ENCODE peak calls at places on chromosomes 11 and 22, in six cellular contexts. H is PC-3, N is adrenal gland, R is stomach, D is left ventricle myocardium inferior, A is left lung. J is an unnamed sample.

GRCh38 chr11:94134651-94135512 is 6.2 kb downstream of the PANX1 start:
- DNase-seq in H (peak; percentile 90), N (peak; percentile 77), R (peak; percentile 64), D (peak; percentile 73), A (peak; percentile 45), J (peak; percentile 44)

GRCh38 chr11:6438979-6439571 is 1.7 kb downstream of the HPX start:
- DNase-seq in H (peak; percentile 52), N (peak; percentile 72), R (peak; percentile 68), D (no peak), A (no peak), J (peak; percentile 79)

GRCh38 chr11:128867277-128867676 is at the start of gene KCNJ1:
- DNase-seq in H (peak; percentile 62), N (no peak), R (no peak), D (no peak), A (no peak), J (no peak)

GRCh38 chr22:38218661-38219331 is 17.0 kb downstream of the MAFF start:
- DNase-seq in H (peak; percentile 88), N (peak; percentile 92), R (peak; percentile 92), D (peak; percentile 70), A (peak; percentile 93), J (peak; percentile 84)

GRCh38 chr11:92249156-92249753 is 24.6 kb downstream of the FAT3 start:
- DNase-seq in H (no peak), N (no peak), R (no peak), D (no peak), A (no peak), J (no peak)

GRCh38 chr22:38348751-38349496 is 31.7 kb upstream of the CSNK1E start:
- DNase-seq in H (no peak), N (peak; percentile 13), R (peak; percentile 21), D (no peak), A (peak; percentile 8), J (no peak)

GRCh38 chr22:19730662-19731360 is 7.5 kb downstream of the GP1BB start:
- DNase-seq in H (peak; percentile 73), N (peak; percentile 85), R (peak; percentile 84), D (peak; percentile 86), A (peak; percentile 95), J (peak; percentile 62)

GRCh38 chr22:38957046-38957770 is at the start of gene APOBEC3A:
- DNase-seq in H (no peak), N (no peak), R (peak; percentile 63), D (peak; percentile 29), A (peak; percentile 84), J (peak; percentile 87)

GRCh38 chr11:36452231-36452630 is 57.8 kb downstream of the TRAF6 start:
- DNase-seq in H (no peak), N (no peak), R (no peak), D (no peak), A (no peak), J (no peak)

GRCh38 chr11:69311767-69312385 is 17.9 kb downstream of the MYEOV start:
- DNase-seq in H (no peak), N (no peak), R (no peak), D (no peak), A (no peak), J (peak; percentile 30)

GRCh38 chr11:81895258-81895657 is 838.4 kb downstream of the FAM181B start:
- DNase-seq in H (no peak), N (no peak), R (no peak), D (no peak), A (no peak), J (no peak)

GRCh38 chr22:36741968-36742367 is 34.0 kb downstream of the IFT27 start:
- DNase-seq in H (no peak), N (peak; percentile 8), R (no peak), D (no peak), A (no peak), J (no peak)

GRCh38 chr11:1733716-1734351 is 16.6 kb downstream of the IFITM10 start:
- DNase-seq in H (no peak), N (peak; percentile 45), R (no peak), D (no peak), A (peak; percentile 63), J (no peak)

GRCh38 chr11:14052198-14052597 is 89.7 kb downstream of the SPON1 start:
- DNase-seq in H (no peak), N (no peak), R (no peak), D (no peak), A (no peak), J (no peak)

GRCh38 chr11:18671246-18671645 is 27.3 kb upstream of the TMEM86A start:
- DNase-seq in H (peak; percentile 19), N (no peak), R (no peak), D (no peak), A (no peak), J (no peak)

GRCh38 chr11:16572946-16573345 is 165.5 kb upstream of the C11orf58 start:
- DNase-seq in H (no peak), N (no peak), R (no peak), D (no peak), A (no peak), J (no peak)

GRCh38 chr11:71144736-71145135 is 107.6 kb downstream of the SHANK2 start:
- DNase-seq in H (no peak), N (no peak), R (no peak), D (no peak), A (no peak), J (no peak)

GRCh38 chr11:76637491-76638266 is 32.9 kb downstream of the LRRC32 start:
- DNase-seq in H (no peak), N (peak; percentile 68), R (no peak), D (peak; percentile 78), A (no peak), J (no peak)

GRCh38 chr22:19035474-19036228 is 86.6 kb downstream of the DGCR2 start:
- DNase-seq in H (no peak), N (peak; percentile 26), R (peak; percentile 23), D (no peak), A (peak; percentile 50), J (no peak)

GRCh38 chr22:47092896-47093311 is 330.5 kb downstream of the TBC1D22A start:
- DNase-seq in H (no peak), N (no peak), R (no peak), D (no peak), A (no peak), J (no peak)

GRCh38 chr11:121964591-121964990 is 151.4 kb downstream of the BLID start:
- DNase-seq in H (peak; percentile 88), N (no peak), R (no peak), D (no peak), A (no peak), J (no peak)

GRCh38 chr11:693415-693831 is 1.6 kb downstream of the DEAF1 start:
- DNase-seq in H (peak; percentile 26), N (no peak), R (no peak), D (no peak), A (no peak), J (no peak)

GRCh38 chr11:67495234-67496005 is 9.7 kb downstream of the PITPNM1 start:
- DNase-seq in H (no peak), N (no peak), R (no peak), D (no peak), A (peak; percentile 68), J (no peak)
- H3K4me1 ChIP-seq in H (no peaks in the 10 kb centered on the region), N (no peaks in the 10 kb centered on the region), R (no peaks in the 10 kb centered on the region), D (peaks cover 15% of the 10 kb centered on the region), A (no peaks in the 10 kb centered on the region), J (no peaks in the 10 kb centered on the region)

GRCh38 chr11:95916049-95916448 is 7.9 kb downstream of the MTMR2 start:
- DNase-seq in H (no peak), N (no peak), R (no peak), D (no peak), A (no peak), J (no peak)

GRCh38 chr11:95918056-95918455 is 5.9 kb downstream of the MTMR2 start:
- DNase-seq in H (no peak), N (no peak), R (no peak), D (no peak), A (no peak), J (no peak)

GRCh38 chr11:95919514-95919913 is 4.4 kb downstream of the MTMR2 start:
- DNase-seq in H (no peak), N (no peak), R (no peak), D (no peak), A (no peak), J (no peak)

GRCh38 chr11:95918720-95919119 is 5.2 kb downstream of the MTMR2 start:
- DNase-seq in H (no peak), N (no peak), R (no peak), D (no peak), A (no peak), J (no peak)

GRCh38 chr11:95917188-95918036 is 6.5 kb downstream of the MTMR2 start:
- DNase-seq in H (peak; percentile 88), N (no peak), R (no peak), D (no peak), A (no peak), J (peak; percentile 36)
- H3K27ac ChIP-seq in H (peak overlapping the region; percentile 15), N (peak overlapping the region; percentile 44), R (peak overlapping the region; percentile 17), D (peak overlapping the region; percentile 71), A (peak overlapping the region; percentile 30), J (no peak overlapping the region)

DNA sequence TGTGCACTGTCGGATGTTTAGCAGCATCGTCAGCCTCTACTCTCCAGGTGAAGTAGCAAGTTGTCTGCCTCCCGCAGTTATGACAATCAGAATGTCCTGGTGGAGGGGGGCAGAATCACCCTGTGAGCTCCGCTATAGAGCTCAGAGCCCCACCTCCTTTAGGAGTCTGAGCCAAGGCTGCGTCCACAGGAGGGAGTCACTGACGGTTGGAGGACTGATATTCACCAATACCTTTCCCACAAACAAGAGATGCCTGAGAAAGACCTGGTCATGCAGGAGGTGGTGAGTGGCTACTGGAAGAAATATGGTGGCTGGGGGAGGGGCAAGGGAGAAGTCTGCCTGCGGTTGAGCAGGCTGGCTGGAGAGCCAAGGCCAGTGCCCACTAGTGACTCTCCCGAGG is 41.7 kb upstream of the ADA2 start:
- DNase-seq in H (no peak), N (no peak), R (no peak), D (no peak), A (no peak), J (no peak)
- H3K4me1 ChIP-seq in H (no peaks in the 10 kb centered on the region), N (no peaks in the 10 kb centered on the region), R (peaks cover 17% of the 10 kb centered on the region), D (peaks cover 27% of the 10 kb centered on the region), A (peaks cover 11% of the 10 kb centered on the region), J (peaks cover 8% of the 10 kb centered on the region)

DNA sequence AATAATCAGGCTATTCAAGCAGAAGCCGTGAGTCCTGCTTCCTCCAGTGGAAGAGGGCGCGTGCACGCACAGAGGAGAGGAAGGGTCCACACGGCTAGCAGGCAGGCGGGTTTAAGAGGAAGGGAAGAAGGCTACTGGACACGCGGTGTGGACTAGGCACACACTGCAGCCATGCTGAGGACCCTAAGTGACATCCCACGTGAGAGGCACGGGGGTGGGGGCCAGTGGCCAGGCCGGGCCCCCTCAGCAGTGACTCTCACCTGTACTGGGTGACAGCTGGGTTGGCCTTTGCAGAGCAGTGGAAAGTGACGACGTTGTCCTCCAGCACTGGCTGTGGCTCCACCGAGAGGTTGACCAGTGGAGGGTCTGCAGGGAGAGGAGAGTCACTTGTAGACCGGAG is 100.6 kb downstream of the ST3GAL4 start:
- DNase-seq in H (no peak), N (no peak), R (no peak), D (no peak), A (no peak), J (no peak)
- H3K27ac ChIP-seq in H (no peak overlapping the region), N (no peak overlapping the region), R (no peak overlapping the region), D (no peak overlapping the region), A (no peak overlapping the region), J (no peak overlapping the region)

DNA sequence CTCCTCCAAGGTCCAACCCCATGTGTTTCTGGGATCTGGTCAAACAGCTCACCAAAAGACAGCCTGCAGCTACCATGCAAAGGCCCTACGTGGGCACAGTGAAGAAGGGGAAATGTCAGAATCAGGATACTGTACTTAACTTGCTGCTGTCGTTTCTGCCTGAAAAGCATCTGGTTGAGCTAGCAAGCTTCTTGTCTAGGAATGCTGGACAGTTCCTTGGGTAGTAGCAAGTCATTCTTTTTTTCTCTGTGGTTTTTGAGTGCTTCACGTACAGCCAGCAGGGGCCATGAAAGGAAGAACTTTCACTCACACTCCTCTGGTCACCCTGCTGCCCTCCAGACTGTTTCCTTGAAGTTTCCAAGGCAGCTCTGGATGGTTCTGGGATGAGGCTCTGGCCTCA is 24.7 kb downstream of the RCOR2 start:
- DNase-seq in H (no peak), N (no peak), R (no peak), D (no peak), A (no peak), J (no peak)
- H3K4me1 ChIP-seq in H (peaks cover 22% of the 10 kb centered on the region), N (peaks cover 6% of the 10 kb centered on the region), R (peaks cover 64% of the 10 kb centered on the region), D (peaks cover 59% of the 10 kb centered on the region), A (peaks cover 58% of the 10 kb centered on the region), J (peaks cover 3% of the 10 kb centered on the region)